ENCODE peak calls at places on chromosomes 6 and 20, in ten cellular contexts. One of them, this sample, is unnamed.

GRCh38 chr6:158554611-158555361 is 5.1 kb upstream of the TMEM181 start:
- DNase-seq in aorta: no peak
- DNase-seq in left lung: no peak
- DNase-seq in heart right ventricle: no peak
- DNase-seq in tibial nerve: no peak
- DNase-seq in cardiac muscle cell: no peak
- DNase-seq in CD4-positive, CD25-positive, alpha-beta regulatory T cell: no peak
- DNase-seq in lung: no peak
- DNase-seq in colonic mucosa: no peak
- DNase-seq in OCI-LY7: no peak
- DNase-seq in this sample: no peak

GRCh38 chr20:50186151-50186885 is 4.3 kb upstream of the CEBPB start:
- DNase-seq in aorta: peak; percentile 98
- DNase-seq in left lung: peak; percentile 87
- DNase-seq in heart right ventricle: peak; percentile 90
- DNase-seq in tibial nerve: peak; percentile 99
- DNase-seq in cardiac muscle cell: peak; percentile 89
- DNase-seq in CD4-positive, CD25-positive, alpha-beta regulatory T cell: peak; percentile 78
- DNase-seq in lung: peak; percentile 95
- DNase-seq in colonic mucosa: peak; percentile 98
- DNase-seq in OCI-LY7: peak; percentile 84
- DNase-seq in this sample: peak; percentile 98

GRCh38 chr6:5453531-5453930 is 192.2 kb downstream of the FARS2 start:
- DNase-seq in aorta: no peak
- DNase-seq in left lung: no peak
- DNase-seq in heart right ventricle: no peak
- DNase-seq in tibial nerve: no peak
- DNase-seq in cardiac muscle cell: no peak
- DNase-seq in CD4-positive, CD25-positive, alpha-beta regulatory T cell: no peak
- DNase-seq in lung: no peak
- DNase-seq in colonic mucosa: no peak
- DNase-seq in OCI-LY7: no peak
- DNase-seq in this sample: no peak

GRCh38 chr20:59835057-59835447 is 98.4 kb downstream of the SYCP2 start:
- DNase-seq in aorta: no peak
- DNase-seq in left lung: no peak
- DNase-seq in heart right ventricle: no peak
- DNase-seq in tibial nerve: no peak
- DNase-seq in cardiac muscle cell: peak; percentile 29
- DNase-seq in CD4-positive, CD25-positive, alpha-beta regulatory T cell: no peak
- DNase-seq in lung: peak; percentile 22
- DNase-seq in colonic mucosa: no peak
- DNase-seq in OCI-LY7: no peak
- DNase-seq in this sample: no peak

GRCh38 chr20:46083101-46083500 is 6.7 kb downstream of the NCOA5 start:
- DNase-seq in aorta: no peak
- DNase-seq in left lung: no peak
- DNase-seq in heart right ventricle: no peak
- DNase-seq in tibial nerve: no peak
- DNase-seq in cardiac muscle cell: peak; percentile 37
- DNase-seq in CD4-positive, CD25-positive, alpha-beta regulatory T cell: no peak
- DNase-seq in lung: no peak
- DNase-seq in colonic mucosa: no peak
- DNase-seq in OCI-LY7: no peak
- DNase-seq in this sample: no peak

GRCh38 chr6:37705239-37706051 is 7.8 kb upstream of the MDGA1 start:
- DNase-seq in aorta: peak; percentile 94
- DNase-seq in left lung: peak; percentile 83
- DNase-seq in heart right ventricle: peak; percentile 86
- DNase-seq in tibial nerve: peak; percentile 59
- DNase-seq in cardiac muscle cell: peak; percentile 92
- DNase-seq in CD4-positive, CD25-positive, alpha-beta regulatory T cell: peak; percentile 81
- DNase-seq in lung: peak; percentile 60
- DNase-seq in colonic mucosa: peak; percentile 73
- DNase-seq in OCI-LY7: no peak
- DNase-seq in this sample: peak; percentile 81

GRCh38 chr6:37938909-37939308 is 119.4 kb downstream of the ZFAND3 start:
- DNase-seq in aorta: no peak
- DNase-seq in left lung: no peak
- DNase-seq in heart right ventricle: no peak
- DNase-seq in tibial nerve: no peak
- DNase-seq in cardiac muscle cell: no peak
- DNase-seq in CD4-positive, CD25-positive, alpha-beta regulatory T cell: no peak
- DNase-seq in lung: no peak
- DNase-seq in colonic mucosa: no peak
- DNase-seq in OCI-LY7: no peak
- DNase-seq in this sample: no peak

GRCh38 chr6:25874822-25875562 is 949 bp upstream of the SLC17A3 start:
- DNase-seq in aorta: no peak
- DNase-seq in left lung: no peak
- DNase-seq in heart right ventricle: no peak
- DNase-seq in tibial nerve: no peak
- DNase-seq in cardiac muscle cell: peak; percentile 37
- DNase-seq in CD4-positive, CD25-positive, alpha-beta regulatory T cell: no peak
- DNase-seq in lung: no peak
- DNase-seq in colonic mucosa: no peak
- DNase-seq in OCI-LY7: no peak
- DNase-seq in this sample: no peak

GRCh38 chr6:122610690-122611455 is 668 bp downstream of the PKIB start:
- DNase-seq in aorta: peak; percentile 80
- DNase-seq in left lung: peak; percentile 56
- DNase-seq in heart right ventricle: no peak
- DNase-seq in tibial nerve: no peak
- DNase-seq in cardiac muscle cell: peak; percentile 12
- DNase-seq in CD4-positive, CD25-positive, alpha-beta regulatory T cell: no peak
- DNase-seq in lung: peak; percentile 44
- DNase-seq in colonic mucosa: peak; percentile 69
- DNase-seq in OCI-LY7: no peak
- DNase-seq in this sample: peak; percentile 79

GRCh38 chr6:111307275-111307858 is 175.7 kb downstream of the REV3L start:
- DNase-seq in aorta: no peak
- DNase-seq in left lung: no peak
- DNase-seq in heart right ventricle: no peak
- DNase-seq in tibial nerve: no peak
- DNase-seq in cardiac muscle cell: no peak
- DNase-seq in CD4-positive, CD25-positive, alpha-beta regulatory T cell: no peak
- DNase-seq in lung: no peak
- DNase-seq in colonic mucosa: no peak
- DNase-seq in OCI-LY7: no peak
- DNase-seq in this sample: peak; percentile 64

GRCh38 chr6:4299476-4299875 is 164.1 kb upstream of the ECI2 start:
- DNase-seq in aorta: no peak
- DNase-seq in left lung: no peak
- DNase-seq in heart right ventricle: no peak
- DNase-seq in tibial nerve: no peak
- DNase-seq in cardiac muscle cell: no peak
- DNase-seq in CD4-positive, CD25-positive, alpha-beta regulatory T cell: no peak
- DNase-seq in lung: no peak
- DNase-seq in colonic mucosa: no peak
- DNase-seq in OCI-LY7: no peak
- DNase-seq in this sample: no peak
- H3K27ac ChIP-seq in aorta: no peak overlapping the region
- H3K27ac ChIP-seq in left lung: no peak overlapping the region
- H3K27ac ChIP-seq in heart right ventricle: no peak overlapping the region
- H3K27ac ChIP-seq in tibial nerve: no peak overlapping the region
- H3K27ac ChIP-seq in cardiac muscle cell: no peak overlapping the region
- H3K27ac ChIP-seq in CD4-positive, CD25-positive, alpha-beta regulatory T cell: no peak overlapping the region
- H3K27ac ChIP-seq in lung: no peak overlapping the region
- H3K27ac ChIP-seq in colonic mucosa: no peak overlapping the region
- H3K27ac ChIP-seq in OCI-LY7: no peak overlapping the region
- H3K27ac ChIP-seq in this sample: no peak overlapping the region

DNA sequence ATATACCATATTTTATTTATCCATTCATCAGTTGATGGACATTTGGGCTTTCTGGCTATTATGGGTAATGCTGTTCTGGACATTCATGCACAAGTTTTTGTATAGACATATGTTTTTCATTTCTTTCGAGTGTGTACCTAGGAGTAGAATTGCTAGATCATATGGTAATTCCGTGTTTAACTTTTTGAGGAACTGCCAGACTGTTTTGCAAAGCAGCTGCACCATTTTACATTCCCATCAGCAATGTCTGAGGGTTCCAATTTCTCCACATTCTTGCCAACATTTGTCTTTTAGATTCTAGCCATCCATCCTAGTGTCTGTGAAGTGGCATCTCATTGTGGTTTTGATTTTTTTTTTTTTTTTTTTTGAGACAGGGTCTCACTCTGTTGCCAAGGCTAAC is 20.8 kb downstream of the SRC start:
- DNase-seq in aorta: no peak
- DNase-seq in left lung: no peak
- DNase-seq in heart right ventricle: no peak
- DNase-seq in tibial nerve: no peak
- DNase-seq in cardiac muscle cell: no peak
- DNase-seq in CD4-positive, CD25-positive, alpha-beta regulatory T cell: no peak
- DNase-seq in lung: no peak
- DNase-seq in colonic mucosa: no peak
- DNase-seq in OCI-LY7: no peak
- DNase-seq in this sample: no peak
- H3K4me1 ChIP-seq in aorta: no peaks in the 10 kb centered on the region
- H3K4me1 ChIP-seq in left lung: peaks cover 18% of the 10 kb centered on the region
- H3K4me1 ChIP-seq in heart right ventricle: peaks cover 15% of the 10 kb centered on the region
- H3K4me1 ChIP-seq in tibial nerve: no peaks in the 10 kb centered on the region
- H3K4me1 ChIP-seq in cardiac muscle cell: no peaks in the 10 kb centered on the region
- H3K4me1 ChIP-seq in CD4-positive, CD25-positive, alpha-beta regulatory T cell: no peaks in the 10 kb centered on the region
- H3K4me1 ChIP-seq in lung: no peaks in the 10 kb centered on the region
- H3K4me1 ChIP-seq in colonic mucosa: no peaks in the 10 kb centered on the region
- H3K4me1 ChIP-seq in OCI-LY7: peaks cover 23% of the 10 kb centered on the region
- H3K4me1 ChIP-seq in this sample: no peaks in the 10 kb centered on the region

GRCh38 chr20:63590218-63591146 is 16.4 kb upstream of the HELZ2 start:
- DNase-seq in aorta: peak; percentile 73
- DNase-seq in left lung: no peak
- DNase-seq in heart right ventricle: no peak
- DNase-seq in tibial nerve: no peak
- DNase-seq in cardiac muscle cell: no peak
- DNase-seq in CD4-positive, CD25-positive, alpha-beta regulatory T cell: no peak
- DNase-seq in lung: no peak
- DNase-seq in colonic mucosa: no peak
- DNase-seq in OCI-LY7: no peak
- DNase-seq in this sample: no peak
- H3K36me3 ChIP-seq in aorta: peaks cover 11% of the 10 kb centered on the region
- H3K36me3 ChIP-seq in left lung: peaks cover 83% of the 10 kb centered on the region
- H3K36me3 ChIP-seq in heart right ventricle: peaks cover 62% of the 10 kb centered on the region
- H3K36me3 ChIP-seq in tibial nerve: peaks cover 87% of the 10 kb centered on the region
- H3K36me3 ChIP-seq in cardiac muscle cell: peaks cover 11% of the 10 kb centered on the region
- H3K36me3 ChIP-seq in CD4-positive, CD25-positive, alpha-beta regulatory T cell: peaks cover 33% of the 10 kb centered on the region
- H3K36me3 ChIP-seq in lung: peaks cover 58% of the 10 kb centered on the region
- H3K36me3 ChIP-seq in colonic mucosa: no peaks in the 10 kb centered on the region
- H3K36me3 ChIP-seq in OCI-LY7: peaks cover 24% of the 10 kb centered on the region
- H3K36me3 ChIP-seq in this sample: no peaks in the 10 kb centered on the region

GRCh38 chr6:12315292-12316081 is 25.3 kb downstream of the EDN1 start:
- DNase-seq in aorta: no peak
- DNase-seq in left lung: no peak
- DNase-seq in heart right ventricle: no peak
- DNase-seq in tibial nerve: no peak
- DNase-seq in cardiac muscle cell: no peak
- DNase-seq in CD4-positive, CD25-positive, alpha-beta regulatory T cell: no peak
- DNase-seq in lung: no peak
- DNase-seq in colonic mucosa: no peak
- DNase-seq in OCI-LY7: no peak
- DNase-seq in this sample: no peak

GRCh38 chr6:12314751-12315150 is 24.6 kb downstream of the EDN1 start:
- DNase-seq in aorta: no peak
- DNase-seq in left lung: no peak
- DNase-seq in heart right ventricle: no peak
- DNase-seq in tibial nerve: no peak
- DNase-seq in cardiac muscle cell: no peak
- DNase-seq in CD4-positive, CD25-positive, alpha-beta regulatory T cell: no peak
- DNase-seq in lung: no peak
- DNase-seq in colonic mucosa: no peak
- DNase-seq in OCI-LY7: no peak
- DNase-seq in this sample: no peak

GRCh38 chr6:12312736-12313135 is 22.6 kb downstream of the EDN1 start:
- DNase-seq in aorta: no peak
- DNase-seq in left lung: no peak
- DNase-seq in heart right ventricle: no peak
- DNase-seq in tibial nerve: no peak
- DNase-seq in cardiac muscle cell: no peak
- DNase-seq in CD4-positive, CD25-positive, alpha-beta regulatory T cell: no peak
- DNase-seq in lung: no peak
- DNase-seq in colonic mucosa: no peak
- DNase-seq in OCI-LY7: no peak
- DNase-seq in this sample: no peak

GRCh38 chr6:12313311-12313991 is 23.3 kb downstream of the EDN1 start:
- DNase-seq in aorta: no peak
- DNase-seq in left lung: no peak
- DNase-seq in heart right ventricle: no peak
- DNase-seq in tibial nerve: no peak
- DNase-seq in cardiac muscle cell: no peak
- DNase-seq in CD4-positive, CD25-positive, alpha-beta regulatory T cell: no peak
- DNase-seq in lung: no peak
- DNase-seq in colonic mucosa: no peak
- DNase-seq in OCI-LY7: no peak
- DNase-seq in this sample: no peak

DNA sequence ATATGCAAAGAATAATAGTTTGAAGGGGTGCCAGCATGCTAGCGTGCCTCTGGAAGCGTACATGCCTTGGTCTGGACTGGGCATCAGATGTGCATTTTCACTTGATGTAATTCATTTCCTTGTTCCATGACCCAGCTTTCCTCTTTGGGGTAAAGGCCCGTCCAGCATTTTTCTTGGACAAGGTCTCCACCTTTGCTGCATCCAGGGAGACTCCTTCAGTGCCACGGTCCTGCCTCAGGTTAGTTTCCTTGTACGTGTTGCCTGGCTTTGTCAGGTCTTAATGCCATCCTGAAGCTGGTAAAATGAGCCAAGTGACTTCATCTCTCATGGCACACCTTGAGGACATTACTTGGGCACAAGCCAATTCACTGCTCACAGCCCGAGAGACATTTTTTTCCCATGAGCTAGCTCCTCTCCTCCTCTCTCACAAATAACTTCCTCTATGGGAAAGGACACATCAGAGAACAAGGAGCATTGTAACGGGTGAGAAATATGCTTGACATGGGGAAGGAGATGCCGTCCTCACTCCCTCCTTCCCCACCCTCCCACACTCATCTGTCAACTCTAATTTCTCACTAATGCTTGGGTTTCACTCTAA is 23.9 kb downstream of the EDN1 start:
- DNase-seq in aorta: no peak
- DNase-seq in left lung: no peak
- DNase-seq in heart right ventricle: no peak
- DNase-seq in tibial nerve: no peak
- DNase-seq in cardiac muscle cell: no peak
- DNase-seq in CD4-positive, CD25-positive, alpha-beta regulatory T cell: no peak
- DNase-seq in lung: peak; percentile 49
- DNase-seq in colonic mucosa: peak; percentile 49
- DNase-seq in OCI-LY7: no peak
- DNase-seq in this sample: no peak
- H3K27ac ChIP-seq in aorta: peak overlapping the region; percentile 94
- H3K27ac ChIP-seq in left lung: peak overlapping the region; percentile 24
- H3K27ac ChIP-seq in heart right ventricle: no peak overlapping the region
- H3K27ac ChIP-seq in tibial nerve: no peak overlapping the region
- H3K27ac ChIP-seq in cardiac muscle cell: no peak overlapping the region
- H3K27ac ChIP-seq in CD4-positive, CD25-positive, alpha-beta regulatory T cell: no peak overlapping the region
- H3K27ac ChIP-seq in lung: no peak overlapping the region
- H3K27ac ChIP-seq in colonic mucosa: no peak overlapping the region
- H3K27ac ChIP-seq in OCI-LY7: no peak overlapping the region
- H3K27ac ChIP-seq in this sample: no peak overlapping the region

GRCh38 chr20:17630806-17631195 is 51.2 kb downstream of the RRBP1 start:
- DNase-seq in aorta: no peak
- DNase-seq in left lung: no peak
- DNase-seq in heart right ventricle: no peak
- DNase-seq in tibial nerve: no peak
- DNase-seq in cardiac muscle cell: no peak
- DNase-seq in CD4-positive, CD25-positive, alpha-beta regulatory T cell: no peak
- DNase-seq in lung: no peak
- DNase-seq in colonic mucosa: no peak
- DNase-seq in OCI-LY7: no peak
- DNase-seq in this sample: no peak
- H3K4me1 ChIP-seq in aorta: no peaks in the 10 kb centered on the region
- H3K4me1 ChIP-seq in left lung: peaks cover 11% of the 10 kb centered on the region
- H3K4me1 ChIP-seq in heart right ventricle: peaks cover 21% of the 10 kb centered on the region
- H3K4me1 ChIP-seq in tibial nerve: peaks cover 28% of the 10 kb centered on the region
- H3K4me1 ChIP-seq in cardiac muscle cell: no peaks in the 10 kb centered on the region
- H3K4me1 ChIP-seq in CD4-positive, CD25-positive, alpha-beta regulatory T cell: no peaks in the 10 kb centered on the region
- H3K4me1 ChIP-seq in lung: peaks cover 3% of the 10 kb centered on the region
- H3K4me1 ChIP-seq in colonic mucosa: peaks cover 7% of the 10 kb centered on the region
- H3K4me1 ChIP-seq in OCI-LY7: no peaks in the 10 kb centered on the region
- H3K4me1 ChIP-seq in this sample: peaks cover 8% of the 10 kb centered on the region

This sample was measured in Peyer's patch.